ENCODE peak calls at places on chromosomes 5 and 9, in seven cellular contexts. H is ascending aorta; Y is stomach; J is CD8-positive, alpha-beta memory T cell; S is CD8-positive, alpha-beta T cell; F is OCI-LY7; D is IMR-90. L is an unnamed sample. For H3K4me1, the result is how much of the 10 kb centered on the place peaks cover.

GRCh38 chr9:124079176-124079925 is 67.8 kb downstream of the LHX2 start:
- DNase-seq in S (no peak), J (no peak), H (no peak), D (peak), F (no peak), Y (no peak), L (peak)

GRCh38 chr9:100370064-100370723 is 17.5 kb upstream of the TEX10 start:
- DNase-seq in H (no peak), J (no peak), Y (no peak), F (no peak), S (no peak), D (no peak), L (no peak)

GRCh38 chr5:76999451-76999850 is 30.8 kb upstream of the AGGF1 start:
- DNase-seq in Y (no peak), F (no peak), D (peak), J (no peak), S (no peak), H (no peak), L (no peak)

GRCh38 chr9:121852646-121853616 is 201.5 kb downstream of the DAB2IP start:
- DNase-seq in Y (no peak), F (no peak), D (peak), J (no peak), S (no peak), H (peak), L (peak)

GRCh38 chr5:137563646-137564474 is 64.7 kb upstream of the SPOCK1 start:
- DNase-seq in F (no peak), J (no peak), S (no peak), H (no peak), Y (no peak), D (peak), L (peak)

GRCh38 chr5:51968756-51969155 is 585.5 kb downstream of the ISL1 start:
- DNase-seq in F (no peak), J (no peak), S (no peak), D (no peak), Y (no peak), H (no peak), L (no peak)

GRCh38 chr5:156815988-156816599 is 34.0 kb upstream of the PPP1R2B start:
- DNase-seq in D (peak), F (peak), S (no peak), Y (no peak), J (peak), H (no peak), L (no peak)

GRCh38 chr9:94568250-94568889 is 13.5 kb downstream of the PCAT7 start:
- DNase-seq in F (no peak), H (no peak), D (no peak), S (no peak), Y (no peak), J (no peak), L (no peak)

GRCh38 chr9:34674440-34674839 is 12.0 kb upstream of the CCL27 start:
- DNase-seq in H (no peak), F (no peak), J (no peak), D (no peak), Y (no peak), S (no peak), L (no peak)

GRCh38 chr9:126081746-126082145 is 244.9 kb upstream of the MVB12B start:
- DNase-seq in F (no peak), S (no peak), Y (no peak), H (no peak), J (no peak), D (no peak), L (no peak)

GRCh38 chr9:136740971-136741884 is 1.5 kb downstream of the LCN10 start:
- DNase-seq in D (peak), H (no peak), F (no peak), Y (peak), J (no peak), S (no peak), L (peak)

GRCh38 chr9:124013263-124014211 is 2.0 kb downstream of the LHX2 start:
- DNase-seq in F (no peak), Y (no peak), D (no peak), S (no peak), J (no peak), H (no peak), L (no peak)

GRCh38 chr5:57383093-57383861 is 99.3 kb downstream of the ACTBL2 start:
- DNase-seq in F (peak), S (no peak), H (no peak), D (peak), J (no peak), Y (no peak), L (peak)

GRCh38 chr9:134813841-134814240 is 66.8 kb upstream of the FCN2 start:
- DNase-seq in H (no peak), Y (no peak), D (no peak), J (no peak), F (no peak), S (no peak), L (no peak)

DNA sequence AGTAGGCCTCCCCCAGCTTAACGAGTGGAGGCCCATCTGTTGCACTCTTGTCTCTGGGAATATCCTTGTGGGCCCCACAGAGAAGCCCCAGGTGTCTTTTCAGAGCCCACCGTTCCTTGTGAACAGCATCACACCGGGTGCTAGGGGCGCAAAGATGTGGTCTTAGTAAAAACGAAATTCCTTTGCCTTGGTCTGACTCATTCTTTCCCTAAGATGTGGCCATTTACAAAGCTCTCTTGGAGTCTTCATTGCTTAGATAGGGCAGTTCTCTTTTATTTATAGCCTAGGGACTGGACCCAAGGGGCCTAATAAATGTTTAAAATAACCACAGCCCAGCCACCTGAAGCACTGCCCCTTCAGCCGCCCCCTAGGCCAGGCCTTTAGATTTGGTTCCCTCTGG is 52.8 kb upstream of the RPL26L1 start:
- DNase-seq in Y (no peak), S (no peak), D (peak), J (no peak), H (no peak), F (no peak), L (peak)
- H3K4me1 ChIP-seq in Y (half or more), S (under half), D (half or more), J (under half), H (under half), F (under half), L (under half)

GRCh38 chr9:132857601-132858342 is 20.3 kb downstream of the AK8 start:
- DNase-seq in H (no peak), F (no peak), S (no peak), D (peak), J (no peak), Y (no peak), L (peak)

GRCh38 chr9:132855904-132856303 is 22.2 kb downstream of the AK8 start:
- DNase-seq in D (no peak), F (no peak), J (no peak), S (no peak), Y (no peak), H (no peak), L (no peak)

GRCh38 chr9:132858756-132859155 is 19.3 kb downstream of the AK8 start:
- DNase-seq in J (no peak), D (no peak), H (no peak), S (no peak), F (no peak), Y (no peak), L (no peak)

GRCh38 chr9:132854832-132855231 is 23.3 kb downstream of the AK8 start:
- DNase-seq in J (no peak), H (no peak), D (no peak), S (no peak), F (no peak), Y (no peak), L (no peak)

DNA sequence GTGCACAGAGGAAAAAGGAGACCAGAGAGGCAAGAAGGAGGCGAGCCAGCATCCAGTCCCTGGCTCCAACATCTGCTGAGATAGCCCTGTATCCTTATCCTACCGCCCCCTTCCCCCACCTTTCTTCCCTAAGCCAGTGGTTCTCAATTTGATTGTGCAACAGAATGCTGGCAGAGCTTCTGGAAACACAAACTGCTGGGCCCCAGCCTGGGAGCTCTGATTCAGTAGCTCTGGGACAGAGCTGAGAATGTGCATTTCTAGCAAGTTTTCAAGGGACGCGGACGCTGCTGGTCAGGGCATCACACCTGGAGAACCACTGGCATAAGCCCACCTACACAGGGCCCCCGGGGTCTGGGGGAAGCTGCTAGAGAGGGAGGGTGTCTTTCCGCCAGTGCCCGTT is 21.1 kb downstream of the AK8 start:
- DNase-seq in D (peak), F (no peak), H (no peak), J (no peak), Y (peak), S (no peak), L (peak)
- H3K27ac ChIP-seq in D (no peak), F (no peak), H (no peak), J (no peak), Y (peak), S (no peak), L (no peak)

GRCh38 chr5:142819816-142820215 is 49.6 kb downstream of the ARHGAP26 start:
- DNase-seq in J (no peak), Y (no peak), F (no peak), H (no peak), S (no peak), D (peak), L (no peak)

GRCh38 chr5:142821027-142821732 is 51.0 kb downstream of the ARHGAP26 start:
- DNase-seq in D (no peak), S (no peak), H (no peak), J (no peak), F (no peak), Y (no peak), L (no peak)

GRCh38 chr5:142820447-142820846 is 50.3 kb downstream of the ARHGAP26 start:
- DNase-seq in D (no peak), Y (no peak), F (no peak), S (no peak), H (no peak), J (no peak), L (no peak)

GRCh38 chr5:142817961-142818431 is 47.8 kb downstream of the ARHGAP26 start:
- DNase-seq in F (no peak), J (no peak), S (no peak), Y (peak), D (no peak), H (no peak), L (no peak)

GRCh38 chr5:142819292-142819691 is 49.1 kb downstream of the ARHGAP26 start:
- DNase-seq in J (no peak), F (no peak), H (no peak), S (no peak), D (no peak), Y (no peak), L (no peak)
- H3K4me1 ChIP-seq in J (under half), F (under half), H (under half), S (under half), D (under half), Y (half or more), L (under half)

DNA sequence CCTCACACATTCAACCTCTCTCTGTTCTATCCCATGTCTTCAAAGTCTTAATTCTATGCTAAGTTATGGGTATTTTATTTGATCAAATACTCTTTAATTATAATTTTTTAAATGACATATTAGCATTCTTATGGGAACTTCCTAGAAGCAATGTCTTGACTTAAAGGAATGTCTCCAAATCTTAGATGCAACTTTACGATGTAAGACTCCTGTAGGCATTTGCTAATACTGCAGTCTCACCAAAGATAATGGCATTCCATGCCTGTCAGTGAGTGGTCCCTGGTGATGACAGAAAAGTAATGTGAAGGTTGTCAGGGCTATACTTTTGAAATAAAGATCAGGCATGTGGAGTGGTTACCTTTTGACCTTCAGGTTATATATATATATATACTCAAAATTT is 1654.2 kb upstream of the WWC1 start:
- DNase-seq in Y (no peak), F (no peak), J (no peak), D (no peak), S (no peak), H (no peak), L (no peak)
- H3K27ac ChIP-seq in Y (no peak), F (no peak), J (no peak), D (no peak), S (no peak), H (no peak), L (no peak)

DNA sequence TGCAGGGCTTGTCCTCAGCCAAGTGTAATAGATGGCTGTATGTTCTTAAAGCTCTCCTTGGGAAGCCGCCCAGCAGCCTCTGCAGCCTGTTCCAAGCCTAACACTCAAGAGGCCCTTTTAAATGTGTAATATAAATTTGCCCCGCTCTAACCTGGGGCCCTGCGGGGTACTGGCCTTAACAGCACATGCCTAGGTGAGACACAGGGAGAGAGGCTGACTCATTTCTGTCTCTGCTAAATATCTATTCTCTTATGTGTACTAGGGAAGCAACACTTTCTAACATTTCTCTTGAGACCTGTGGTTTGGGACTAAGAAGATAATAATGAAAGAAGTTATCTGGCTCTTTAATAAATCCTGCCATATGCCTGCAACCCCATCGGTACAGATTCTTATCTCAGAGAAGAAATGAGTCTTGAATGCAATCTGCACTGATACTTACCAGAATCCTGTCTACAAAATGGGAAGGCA is 14.7 kb upstream of the TGFBI start:
- DNase-seq in H (no peak), Y (no peak), S (no peak), D (no peak), F (no peak), J (no peak), L (no peak)
- H3K4me1 ChIP-seq in H (under half), Y (under half), S (under half), D (under half), F (under half), J (under half), L (under half)